ENCODE peak calls at places on chromosomes 3 and 15, in seven cellular contexts. W, V, Q, T, O, G and A are unnamed samples.

GRCh38 chr15:81865850-81866537 is 179.8 kb downstream of the MEX3B start:
- DNase-seq in W (no peak), V (peak; percentile 91), Q (peak; percentile 81), T (no peak), O (no peak), G (no peak), A (no peak)

GRCh38 chr3:124888482-124889441 is 1.6 kb upstream of the ITGB5 start:
- DNase-seq in W (no peak), V (no peak), Q (no peak), T (no peak), O (no peak), G (no peak), A (no peak)

GRCh38 chr3:79423417-79423816 is 344.4 kb downstream of the ROBO1 start:
- DNase-seq in W (no peak), V (no peak), Q (no peak), T (no peak), O (no peak), G (peak; percentile 8), A (no peak)

GRCh38 chr3:125594581-125595011 is 701 bp downstream of the OSBPL11 start:
- DNase-seq in W (no peak), V (peak; percentile 10), Q (peak; percentile 22), T (peak; percentile 16), O (peak; percentile 76), G (no peak), A (peak; percentile 84)

GRCh38 chr3:85304360-85304964 is 345.7 kb downstream of the CADM2 start:
- DNase-seq in W (no peak), V (no peak), Q (no peak), T (no peak), O (no peak), G (peak; percentile 70), A (no peak)

GRCh38 chr15:40743921-40744809 is 10.9 kb downstream of the RMDN3 start:
- DNase-seq in W (peak; percentile 70), V (no peak), Q (no peak), T (no peak), O (no peak), G (no peak), A (peak; percentile 75)

GRCh38 chr3:20043398-20043797 is 3.2 kb downstream of the KAT2B start:
- DNase-seq in W (peak; percentile 60), V (peak; percentile 68), Q (peak; percentile 75), T (no peak), O (peak; percentile 91), G (no peak), A (peak; percentile 90)

GRCh38 chr15:31297880-31298456 is 28.7 kb upstream of the KLF13 start:
- DNase-seq in W (no peak), V (no peak), Q (no peak), T (no peak), O (no peak), G (peak; percentile 31), A (peak; percentile 57)

GRCh38 chr3:46353639-46354410 is at the start of gene CCR2:
- DNase-seq in W (no peak), V (no peak), Q (no peak), T (no peak), O (no peak), G (no peak), A (no peak)

GRCh38 chr3:46276497-46277099 is 34.3 kb downstream of the CCR3 start:
- DNase-seq in W (no peak), V (peak; percentile 38), Q (peak; percentile 82), T (peak; percentile 14), O (peak; percentile 87), G (peak; percentile 65), A (peak; percentile 92)

GRCh38 chr3:30508319-30508718 is 98.1 kb upstream of the TGFBR2 start:
- DNase-seq in W (no peak), V (no peak), Q (no peak), T (no peak), O (no peak), G (no peak), A (no peak)

GRCh38 chr3:30513374-30514152 is 92.8 kb upstream of the TGFBR2 start:
- DNase-seq in W (no peak), V (no peak), Q (no peak), T (no peak), O (no peak), G (no peak), A (no peak)

GRCh38 chr3:30511524-30512278 is 94.7 kb upstream of the TGFBR2 start:
- DNase-seq in W (peak; percentile 97), V (no peak), Q (no peak), T (no peak), O (peak; percentile 38), G (peak; percentile 98), A (no peak)

GRCh38 chr3:30512596-30512995 is 93.8 kb upstream of the TGFBR2 start:
- DNase-seq in W (no peak), V (no peak), Q (no peak), T (no peak), O (no peak), G (peak; percentile 76), A (no peak)

DNA sequence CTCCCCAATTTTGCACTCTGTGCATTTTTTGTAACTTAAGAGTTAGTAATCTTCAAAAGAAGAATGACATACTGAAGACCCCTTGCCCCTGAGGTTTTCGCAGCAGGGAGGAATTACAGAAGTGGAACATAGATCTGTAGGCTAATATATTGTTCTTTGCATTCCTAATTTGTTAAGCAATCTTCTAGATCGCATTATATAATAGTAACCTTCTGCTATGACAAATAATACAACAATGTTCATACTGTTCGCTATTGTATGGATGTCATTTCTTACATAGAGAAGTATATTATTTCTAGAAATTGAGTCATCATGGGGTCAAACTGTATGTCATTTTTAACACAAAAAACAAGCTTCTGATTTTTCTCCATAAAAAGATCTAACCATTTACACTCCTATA is 95.8 kb upstream of the TGFBR2 start:
- DNase-seq in W (no peak), V (no peak), Q (no peak), T (no peak), O (no peak), G (peak; percentile 71), A (no peak)
- TF ChIP-seq CTCF in W (no peak), V (no peak), Q (no peak), T (no peak), O (no peak), G (no peak), A (no peak)

GRCh38 chr3:71139501-71139900 is 444.0 kb downstream of the FOXP1 start:
- DNase-seq in W (no peak), V (no peak), Q (no peak), T (no peak), O (no peak), G (no peak), A (no peak)
- TF ChIP-seq CTCF in W (no peak), V (no peak), Q (no peak), T (no peak), O (no peak), G (no peak), A (no peak)

GRCh38 chr3:123876858-123877257 is 7.3 kb downstream of the MYLK start:
- DNase-seq in W (no peak), V (no peak), Q (no peak), T (no peak), O (no peak), G (peak; percentile 23), A (no peak)
- TF ChIP-seq CTCF in W (peak; percentile 7), V (peak; percentile 71), Q (peak; percentile 24), T (peak; percentile 54), O (no peak), G (peak; percentile 55), A (no peak)

DNA sequence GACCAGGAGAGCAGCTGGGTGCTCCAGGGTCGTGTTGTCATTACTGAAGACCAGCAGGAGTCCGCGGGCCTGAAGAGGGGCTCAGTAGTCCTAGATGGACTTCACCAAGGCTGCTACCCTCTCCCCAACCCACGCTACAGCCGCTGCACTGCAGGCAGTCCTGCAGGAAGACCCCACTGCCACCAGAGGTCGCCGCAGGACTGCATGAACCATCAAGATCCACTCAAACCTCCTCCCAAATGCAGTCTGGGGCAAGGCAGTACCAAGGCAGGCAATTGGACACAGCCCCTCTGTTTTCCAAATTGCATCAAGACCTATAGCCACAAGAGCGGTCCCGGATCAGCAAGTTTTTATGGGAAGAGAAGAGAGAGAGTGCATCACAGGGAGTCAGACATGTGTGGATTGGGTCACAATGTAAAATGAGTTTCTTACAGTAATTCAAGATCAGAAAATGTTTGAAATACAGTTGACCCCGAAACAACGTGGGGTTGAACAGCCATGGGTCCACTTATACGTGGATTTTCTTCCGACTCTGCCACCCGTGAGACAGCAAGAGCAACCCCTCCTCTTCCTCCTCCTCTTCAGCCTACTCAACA is 46.7 kb downstream of the DZIP1L start:
- DNase-seq in W (peak; percentile 87), V (peak; percentile 73), Q (peak; percentile 88), T (peak; percentile 82), O (peak; percentile 88), G (peak; percentile 72), A (peak; percentile 94)
- TF ChIP-seq CTCF in W (peak; percentile 100), V (peak; percentile 95), Q (peak; percentile 100), T (peak; percentile 98), O (peak; percentile 96), G (peak; percentile 92), A (peak; percentile 97)

DNA sequence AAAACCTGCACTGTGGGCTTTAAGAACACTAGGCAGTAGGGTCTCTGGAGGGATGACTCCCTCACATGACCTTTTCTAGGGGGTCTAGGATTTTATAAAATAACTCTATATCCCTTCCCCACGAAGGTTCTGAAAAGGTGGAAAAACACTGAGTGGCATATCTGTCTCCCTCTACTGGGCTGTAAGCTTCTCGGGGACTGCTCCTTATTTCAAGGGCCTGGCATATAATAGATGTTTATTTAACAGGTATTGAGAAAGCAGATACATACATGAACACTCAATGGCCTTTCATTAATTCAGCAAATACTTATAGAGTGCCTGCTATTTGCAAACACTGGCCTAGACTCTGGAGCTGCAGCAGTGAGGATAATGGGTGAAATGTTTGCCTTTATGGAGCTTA is 146.2 kb upstream of the WNT5A start:
- DNase-seq in W (no peak), V (no peak), Q (no peak), T (no peak), O (no peak), G (no peak), A (no peak)
- TF ChIP-seq CTCF in W (no peak), V (peak; percentile 51), Q (no peak), T (no peak), O (no peak), G (no peak), A (no peak)

DNA sequence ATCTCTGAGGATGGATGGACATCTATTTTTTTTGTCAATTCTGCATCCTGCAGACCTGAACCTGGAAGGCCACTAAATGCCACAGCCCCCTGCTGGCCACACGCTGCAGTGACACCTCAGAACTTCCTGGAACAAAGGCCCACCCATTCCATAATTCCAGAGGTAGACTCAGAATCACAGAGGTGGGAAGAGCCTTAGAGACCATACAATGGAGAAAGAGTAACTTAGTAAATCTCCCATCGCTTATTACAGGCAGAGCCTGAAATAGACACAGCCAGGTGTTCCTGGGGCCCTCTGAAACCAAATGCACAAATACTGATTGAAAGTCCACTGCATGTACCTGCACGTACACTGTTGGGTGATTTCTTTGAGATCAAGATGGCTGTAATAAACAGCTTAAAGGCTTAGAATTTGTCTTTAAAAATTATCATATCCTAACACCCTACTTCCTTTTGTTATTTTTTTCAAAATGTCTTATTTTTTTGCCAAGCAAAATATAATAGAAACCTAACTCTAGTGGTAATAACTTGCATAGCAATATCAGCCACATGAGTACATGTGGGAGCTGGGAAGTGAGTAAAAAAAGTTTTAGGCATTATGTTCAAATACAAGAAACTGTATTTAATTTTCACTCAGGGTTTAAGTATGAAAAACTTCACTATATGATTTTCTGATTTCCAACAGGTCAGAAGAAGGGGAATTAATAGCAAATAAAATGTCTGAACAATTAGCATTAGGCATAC is 62.7 kb downstream of the EOMES start:
- DNase-seq in W (peak; percentile 62), V (peak; percentile 44), Q (peak; percentile 53), T (peak; percentile 43), O (no peak), G (peak; percentile 72), A (no peak)
- TF ChIP-seq CTCF in W (peak; percentile 86), V (peak; percentile 88), Q (peak; percentile 83), T (peak; percentile 82), O (peak; percentile 85), G (peak; percentile 93), A (peak; percentile 57)